ENCODE peak calls at places on chromosomes 16 and 17, in six cellular contexts. D is IMR-90, F is neuronal stem cell, U is H9, G is trophoblast cell, E is mesenchymal stem cell. K is an unnamed sample.

GRCh38 chr17:28345420-28346198 is 10.0 kb downstream of the TNFAIP1 start:
- DNase-seq in E (no peak), F (no peak), U (no peak), D (no peak), G (peak; percentile 77), K (no peak)

GRCh38 chr17:78789663-78790181 is 7.6 kb upstream of the CYTH1 start:
- DNase-seq in F (no peak), U (no peak), E (peak; percentile 32), G (peak; percentile 53), D (peak; percentile 89), K (no peak)

GRCh38 chr16:27210174-27210573 is 6.8 kb downstream of the KDM8 start:
- DNase-seq in F (no peak), G (no peak), D (no peak), U (no peak), E (no peak), K (no peak)

GRCh38 chr17:6574689-6575595 is 18.6 kb upstream of the PITPNM3 start:
- DNase-seq in G (peak; percentile 78), F (no peak), D (peak; percentile 73), U (no peak), E (peak; percentile 36), K (no peak)

GRCh38 chr17:40224707-40225092 is 5.6 kb downstream of the WIPF2 start:
- DNase-seq in F (no peak), D (peak; percentile 55), E (no peak), G (no peak), U (no peak), K (no peak)

GRCh38 chr17:35603674-35604073 is 16.6 kb downstream of the AP2B1 start:
- DNase-seq in E (no peak), U (no peak), G (no peak), D (no peak), F (no peak), K (no peak)

GRCh38 chr17:29084476-29085148 is 41.7 kb downstream of the PIPOX start:
- DNase-seq in G (no peak), F (no peak), U (no peak), D (peak; percentile 55), E (peak; percentile 12), K (no peak)

GRCh38 chr17:44280383-44280782 is 12.4 kb upstream of the SLC4A1 start:
- DNase-seq in G (no peak), E (no peak), F (no peak), U (no peak), D (no peak), K (no peak)

DNA sequence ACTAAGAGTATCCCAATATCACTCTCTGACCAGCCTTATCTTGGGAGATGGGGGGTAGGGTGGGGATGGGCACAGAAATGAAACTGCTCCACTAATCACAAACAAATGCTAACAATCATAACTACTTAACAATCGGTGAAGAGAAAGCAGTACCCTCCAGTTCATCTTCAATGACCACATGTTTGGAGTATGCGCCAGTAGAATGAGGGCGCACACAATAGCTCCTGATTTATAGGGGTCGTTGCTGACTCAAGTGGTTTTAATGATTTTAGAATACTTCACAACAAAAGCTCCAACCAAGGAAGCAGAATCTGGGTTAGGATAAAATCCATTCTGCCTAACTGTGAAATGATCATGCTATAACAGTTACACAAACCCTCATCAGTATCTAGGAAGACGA is 184.4 kb downstream of the AATF start:
- DNase-seq in U (no peak), F (no peak), D (no peak), E (peak; percentile 33), G (no peak), K (no peak)
- H3K14ac ChIP-seq in U (no peak overlapping the region), F (no peak overlapping the region), D (no peak overlapping the region), E (no peak overlapping the region), G (no peak overlapping the region), K (no peak overlapping the region)

DNA sequence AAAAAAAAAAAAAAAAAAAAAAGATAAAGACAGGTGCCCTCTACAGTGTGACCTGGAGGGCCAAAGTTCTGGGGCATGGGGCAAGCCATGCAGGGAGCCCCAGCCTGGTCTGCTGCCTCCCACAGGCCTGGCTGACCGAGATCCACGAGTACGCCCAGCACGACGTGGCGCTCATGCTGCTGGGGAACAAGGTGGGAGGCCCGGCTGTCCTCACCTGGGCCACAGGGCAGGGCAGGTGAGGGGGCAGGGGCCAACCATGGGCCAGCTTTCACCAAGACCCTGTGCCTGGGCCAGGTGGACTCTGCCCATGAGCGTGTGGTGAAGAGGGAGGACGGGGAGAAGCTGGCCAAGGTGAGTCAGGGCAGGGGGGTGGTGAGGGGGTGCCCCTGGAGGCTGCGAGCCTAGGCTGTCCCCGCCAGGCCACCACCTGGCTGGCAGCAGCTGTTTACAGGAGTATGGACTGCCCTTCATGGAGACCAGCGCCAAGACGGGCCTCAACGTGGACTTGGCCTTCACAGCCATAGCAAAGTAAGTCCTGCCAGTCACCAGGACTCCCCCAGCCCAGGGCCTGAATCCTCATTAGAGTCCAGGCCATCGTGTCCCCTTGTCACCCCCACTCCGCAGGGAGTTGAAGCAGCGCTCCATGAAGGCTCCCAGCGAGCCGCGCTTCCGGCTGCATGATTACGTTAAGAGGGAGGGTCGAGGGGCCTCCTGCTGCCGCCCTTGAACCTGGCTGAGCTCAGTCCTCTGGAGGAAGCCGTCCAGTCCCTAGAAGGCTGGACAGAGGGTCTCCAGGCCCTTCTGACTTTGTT is 2.7 kb upstream of the TRAF7 start:
- DNase-seq in F (no peak), D (no peak), E (no peak), G (no peak), U (no peak), K (no peak)
- H2BK5ac ChIP-seq in F (no peak overlapping the region), D (peak overlapping the region; percentile 7), E (peak overlapping the region; percentile 53), G (no peak overlapping the region), U (no peak overlapping the region), K (peak overlapping the region; percentile 87)

GRCh38 chr17:59525668-59526067 is 39.7 kb upstream of the DHX40 start:
- DNase-seq in E (no peak), G (peak; percentile 44), F (no peak), D (no peak), U (no peak), K (no peak)

GRCh38 chr17:59520276-59520675 is 45.1 kb upstream of the DHX40 start:
- DNase-seq in G (no peak), D (no peak), F (no peak), E (no peak), U (no peak), K (peak; percentile 8)

GRCh38 chr17:59527325-59527917 is 38.0 kb upstream of the DHX40 start:
- DNase-seq in F (no peak), U (no peak), D (no peak), E (no peak), G (no peak), K (no peak)

GRCh38 chr17:59516451-59516850 is 49.0 kb upstream of the DHX40 start:
- DNase-seq in U (no peak), F (no peak), G (no peak), E (no peak), D (no peak), K (no peak)

GRCh38 chr17:59521465-59522126 is 43.8 kb upstream of the DHX40 start:
- DNase-seq in E (peak; percentile 76), D (peak; percentile 59), U (peak; percentile 84), G (peak; percentile 91), F (peak; percentile 63), K (peak; percentile 38)
- H3K14ac ChIP-seq in E (no peak overlapping the region), D (no peak overlapping the region), U (no peak overlapping the region), G (no peak overlapping the region), F (no peak overlapping the region), K (no peak overlapping the region)

GRCh38 chr16:69511641-69512040 is 54.1 kb upstream of the NFAT5 start:
- DNase-seq in D (no peak), F (no peak), E (no peak), U (no peak), G (peak; percentile 33), K (no peak)
- H2BK5ac ChIP-seq in D (no peak overlapping the region), F (no peak overlapping the region), E (no peak overlapping the region), U (no peak overlapping the region), G (no peak overlapping the region), K (no peak overlapping the region)

DNA sequence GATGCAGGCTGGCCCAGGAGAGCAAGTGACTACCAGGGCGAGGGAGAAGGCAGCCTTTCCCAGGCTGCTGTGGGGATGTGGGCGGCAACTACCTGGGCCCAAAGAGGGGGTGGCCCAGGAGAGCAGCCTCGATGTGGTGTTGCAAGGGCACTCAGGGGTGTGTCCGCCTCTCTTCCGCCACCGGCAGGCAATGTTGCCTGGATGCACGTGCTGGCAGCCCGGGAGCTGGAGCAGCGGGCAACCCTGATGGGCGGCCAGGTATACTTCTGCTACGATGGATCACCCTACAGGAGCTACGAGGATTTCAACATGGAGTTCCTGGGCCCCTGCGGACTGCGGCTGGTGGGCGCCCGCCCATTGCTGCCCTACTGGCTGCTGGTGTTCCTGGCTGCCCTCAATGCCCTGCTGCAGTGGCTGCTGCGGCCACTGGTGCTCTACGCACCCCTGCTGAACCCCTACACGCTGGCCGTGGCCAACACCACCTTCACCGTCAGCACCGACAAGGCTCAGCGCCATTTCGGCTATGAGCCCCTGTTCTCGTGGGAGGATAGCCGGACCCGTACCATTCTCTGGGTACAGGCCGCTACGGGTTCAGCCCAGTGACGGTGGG is 2.7 kb downstream of the HSD3B7 start:
- DNase-seq in U (no peak), D (no peak), G (no peak), F (no peak), E (no peak), K (no peak)
- H3K14ac ChIP-seq in U (no peak overlapping the region), D (no peak overlapping the region), G (no peak overlapping the region), F (no peak overlapping the region), E (no peak overlapping the region), K (no peak overlapping the region)

GRCh38 chr17:7687908-7688807 is at the start of gene WRAP53:
- DNase-seq in F (peak; percentile 99), E (peak; percentile 100), U (peak; percentile 100), G (peak; percentile 100), D (peak; percentile 99), K (peak; percentile 99)
- H2BK5ac ChIP-seq in F (peak within 1 kb of the TSS; percentile 94), E (peak within 1 kb of the TSS; percentile 61), U (peak within 1 kb of the TSS; percentile 87), G (peak within 1 kb of the TSS; percentile 32), D (peak within 1 kb of the TSS; percentile 95), K (peak within 1 kb of the TSS; percentile 99)

DNA sequence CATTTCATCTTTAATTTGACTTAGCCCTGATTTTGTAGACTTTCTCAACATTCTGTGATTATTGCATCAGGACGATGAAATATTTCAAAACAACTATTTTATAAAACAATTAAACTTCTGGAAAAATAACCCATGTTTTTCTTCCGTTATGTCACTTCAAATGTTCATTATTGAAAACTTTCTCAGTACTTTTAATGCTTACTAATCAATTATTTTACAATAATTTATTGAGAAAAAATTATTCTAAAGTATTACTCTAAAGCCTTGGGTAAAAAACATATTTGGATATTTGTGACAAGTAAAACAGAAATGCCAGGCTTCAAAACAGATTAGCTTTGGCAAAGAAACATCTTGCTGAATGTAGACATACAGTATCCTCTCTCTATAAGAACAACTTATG is 46.3 kb upstream of the DHX40 start:
- DNase-seq in G (no peak), F (no peak), U (no peak), D (no peak), E (no peak), K (no peak)
- H3K14ac ChIP-seq in G (no peak overlapping the region), F (no peak overlapping the region), U (no peak overlapping the region), D (no peak overlapping the region), E (no peak overlapping the region), K (no peak overlapping the region)

K was measured in H1.